ENCODE peak calls at places on chromosomes 3 and 15, in six cellular contexts. I is GM12864; T is stimulated activated CD4-positive, alpha-beta T cell treated with anti-CD3 and anti-CD28 coated beads, Interleukin-2, amount 100 ng/mL, for 48 hours; Y is HuH-7.5; Q is GM13976; A is SK-MEL-5. U is an unnamed sample.

GRCh38 chr3:123331651-123332050 is 117.2 kb downstream of the ADCY5 start:
- DNase-seq in Q (no peak), A (no peak), I (no peak), T (no peak), Y (no peak), U (no peak)

GRCh38 chr15:61049934-61050333 is 179.2 kb downstream of the RORA start:
- DNase-seq in A (no peak), T (no peak), Q (no peak), I (no peak), Y (no peak), U (no peak)

GRCh38 chr3:190443257-190443656 is 6.4 kb downstream of the TMEM207 start:
- DNase-seq in A (peak; percentile 76), Q (no peak), T (no peak), I (no peak), Y (no peak), U (no peak)

GRCh38 chr3:48466386-48467109 is 20.0 kb downstream of the ATRIP start:
- DNase-seq in Y (no peak), Q (peak; percentile 57), A (no peak), I (no peak), T (no peak), U (no peak)

GRCh38 chr3:4985330-4986174 is 6.3 kb downstream of the BHLHE40 start:
- DNase-seq in T (no peak), Q (peak; percentile 17), I (no peak), Y (no peak), A (peak; percentile 61), U (no peak)

GRCh38 chr15:78726870-78727551 is 84.3 kb downstream of the ADAMTS7 start:
- DNase-seq in T (no peak), Y (no peak), A (peak; percentile 74), I (peak; percentile 16), Q (no peak), U (no peak)

GRCh38 chr3:15682766-15683165 is 81.2 kb downstream of the BTD start:
- DNase-seq in Y (no peak), Q (no peak), A (peak; percentile 57), I (no peak), T (no peak), U (no peak)

GRCh38 chr3:116512281-116512680 is 67.0 kb upstream of the LSAMP start:
- DNase-seq in I (no peak), A (no peak), Y (no peak), Q (no peak), T (no peak), U (no peak)

GRCh38 chr3:172031957-172032356 is 7.4 kb upstream of the FNDC3B start:
- DNase-seq in T (no peak), Q (no peak), Y (no peak), A (no peak), I (no peak), U (no peak)

GRCh38 chr15:77507911-77508310 is 87.2 kb downstream of the HMG20A start:
- DNase-seq in Q (peak; percentile 53), Y (no peak), I (no peak), A (peak; percentile 96), T (no peak), U (no peak)

GRCh38 chr15:51830279-51830806 is 890 bp downstream of the TMOD3 start:
- DNase-seq in A (peak; percentile 32), T (no peak), Y (no peak), I (no peak), Q (no peak), U (no peak)

GRCh38 chr15:76380249-76380648 is 43.7 kb downstream of the ISL2 start:
- DNase-seq in A (peak; percentile 31), I (no peak), Y (no peak), Q (no peak), T (no peak), U (no peak)

GRCh38 chr3:123750659-123751420 is 133.3 kb downstream of the MYLK start:
- DNase-seq in T (no peak), Y (no peak), I (no peak), A (no peak), Q (no peak), U (no peak)

GRCh38 chr3:62186967-62187366 is 186.4 kb downstream of the FEZF2 start:
- DNase-seq in Q (no peak), T (no peak), Y (no peak), A (peak; percentile 38), I (no peak), U (no peak)

GRCh38 chr15:51260262-51260661 is 78.1 kb downstream of the CYP19A1 start:
- DNase-seq in Q (no peak), I (no peak), A (no peak), T (no peak), Y (no peak), U (no peak)

GRCh38 chr3:190361791-190362190 is 26.2 kb upstream of the CLDN16 start:
- DNase-seq in I (no peak), Y (no peak), A (no peak), T (no peak), Q (no peak), U (no peak)